ENCODE peak calls at places on chromosome 11, in ten cellular contexts. B is AG08395, D is NCI-H2029 treated with DMSO at 0.1 percent for 48 hours, F is stomach, W is transverse colon, K is kidney tubule cell, E is psoas muscle, S is BJ, C is A549, L is NCI-H748 treated with DMSO at 0.1 percent for 48 hours. Q is an unnamed sample.

GRCh38 chr11:47731466-47731865 is 16.3 kb upstream of the AGBL2 start:
- DNase-seq in E (no peak), S (no peak), C (no peak), K (no peak), D (no peak), F (no peak), L (no peak), W (no peak), B (no peak), Q (no peak)

GRCh38 chr11:134476435-134477021 is 64.5 kb upstream of the B3GAT1 start:
- DNase-seq in L (no peak), K (peak), D (no peak), F (no peak), W (no peak), E (no peak), S (no peak), C (no peak), B (no peak), Q (peak)

GRCh38 chr11:30960387-30960992 is 374.3 kb upstream of the MPPED2 start:
- DNase-seq in E (no peak), L (peak), C (peak), B (peak), K (peak), S (no peak), W (no peak), D (no peak), F (no peak), Q (no peak)

GRCh38 chr11:112666253-112666652 is 295.0 kb upstream of the NCAM1 start:
- DNase-seq in W (no peak), E (no peak), S (no peak), B (no peak), F (no peak), K (no peak), L (no peak), C (no peak), D (no peak), Q (no peak)

GRCh38 chr11:106986261-106986660 is 32.0 kb downstream of the GUCY1A2 start:
- DNase-seq in E (no peak), W (no peak), B (peak), F (no peak), S (peak), C (no peak), D (no peak), K (peak), L (no peak), Q (peak)

GRCh38 chr11:27013741-27014415 is 20.0 kb downstream of the FIBIN start:
- DNase-seq in C (no peak), E (no peak), D (no peak), F (no peak), S (no peak), L (no peak), W (no peak), K (peak), B (peak), Q (no peak)

GRCh38 chr11:76802621-76803020 is 19.5 kb downstream of the TSKU start:
- DNase-seq in F (no peak), W (no peak), S (no peak), L (no peak), K (no peak), D (no peak), B (no peak), E (no peak), C (no peak), Q (no peak)

GRCh38 chr11:44556735-44557409 is 8.6 kb upstream of the CD82 start:
- DNase-seq in F (peak), E (peak), B (peak), K (peak), D (peak), S (no peak), C (no peak), W (peak), L (no peak), Q (peak)

GRCh38 chr11:1484716-1485503 is 1.7 kb downstream of the MOB2 start:
- DNase-seq in K (peak), L (no peak), S (no peak), D (no peak), W (no peak), F (no peak), E (peak), B (no peak), C (no peak), Q (peak)

GRCh38 chr11:128052912-128053641 is 534.3 kb downstream of the ETS1 start:
- DNase-seq in C (no peak), K (peak), D (no peak), E (no peak), B (peak), L (no peak), F (no peak), W (no peak), S (peak), Q (peak)

GRCh38 chr11:126963603-126964353 is 36.8 kb downstream of the KIRREL3 start:
- DNase-seq in F (no peak), W (peak), S (no peak), K (peak), D (no peak), L (no peak), E (no peak), C (peak), B (peak), Q (peak)

GRCh38 chr11:128021304-128022006 is 565.9 kb downstream of the ETS1 start:
- DNase-seq in L (peak), W (no peak), D (no peak), E (no peak), C (no peak), F (no peak), S (no peak), K (peak), B (peak), Q (peak)

GRCh38 chr11:34266987-34267386 is 90.8 kb downstream of the ABTB2 start:
- DNase-seq in B (peak), E (no peak), S (no peak), D (no peak), W (no peak), F (no peak), L (no peak), K (no peak), C (no peak), Q (peak)

GRCh38 chr11:84381666-84382065 is 1095.5 kb upstream of the CCDC90B start:
- DNase-seq in L (no peak), B (no peak), D (no peak), W (no peak), C (no peak), F (no peak), S (no peak), E (no peak), K (no peak), Q (no peak)

GRCh38 chr11:134014502-134014901 is 54.4 kb upstream of the JAM3 start:
- DNase-seq in B (peak), L (peak), F (no peak), D (no peak), E (no peak), C (no peak), S (no peak), W (no peak), K (no peak), Q (peak)

GRCh38 chr11:121996574-121996973 is 119.4 kb downstream of the BLID start:
- DNase-seq in L (no peak), F (no peak), K (no peak), C (no peak), E (no peak), W (no peak), D (no peak), S (no peak), B (no peak), Q (no peak)

GRCh38 chr11:47551086-47551485 is 1.8 kb downstream of the CELF1 start:
- DNase-seq in W (no peak), K (peak), B (no peak), F (no peak), C (peak), S (no peak), L (no peak), E (no peak), D (no peak), Q (peak)

GRCh38 chr11:108432783-108433182 is 34.5 kb downstream of the C11orf65 start:
- DNase-seq in E (no peak), B (peak), S (peak), W (no peak), F (no peak), C (no peak), K (peak), L (no peak), D (no peak), Q (peak)

GRCh38 chr11:77747381-77747969 is 73.0 kb downstream of the RSF1 start:
- DNase-seq in C (no peak), B (peak), E (no peak), L (no peak), K (no peak), W (no peak), F (no peak), D (no peak), S (peak), Q (no peak)

GRCh38 chr11:132062031-132062430 is 691.6 kb downstream of the NTM start:
- DNase-seq in B (no peak), C (no peak), K (no peak), F (no peak), L (peak), S (no peak), W (no peak), E (no peak), D (no peak), Q (peak)

GRCh38 chr11:57324154-57324885 is 432 bp downstream of the TNKS1BP1 start:
- DNase-seq in E (peak), L (peak), S (no peak), K (peak), B (peak), D (no peak), W (peak), F (peak), C (peak), Q (peak)

GRCh38 chr11:121582296-121582695 is 129.5 kb upstream of the SORL1-AS1 start:
- DNase-seq in W (no peak), K (no peak), L (no peak), F (no peak), S (no peak), C (no peak), B (no peak), E (no peak), D (peak), Q (no peak)

GRCh38 chr11:69704508-69705245 is 855 bp upstream of the FGF19 start:
- DNase-seq in D (no peak), E (no peak), F (no peak), W (no peak), B (peak), K (no peak), L (peak), S (no peak), C (peak), Q (peak)

GRCh38 chr11:96337541-96338530 is 5.2 kb downstream of the MAML2 start:
- DNase-seq in D (no peak), S (no peak), W (no peak), F (no peak), B (no peak), C (no peak), K (no peak), E (no peak), L (no peak), Q (no peak)

GRCh38 chr11:62856333-62856910 is 17.0 kb upstream of the WDR74 start:
- DNase-seq in B (no peak), L (no peak), C (no peak), S (no peak), F (no peak), W (no peak), E (no peak), K (no peak), D (no peak), Q (no peak)

GRCh38 chr11:38791346-38791961 is 2193.4 kb upstream of the RAG2 start:
- DNase-seq in F (no peak), C (peak), D (peak), W (no peak), E (no peak), S (peak), L (peak), B (peak), K (peak), Q (peak)

GRCh38 chr11:68398870-68399865 is 61.4 kb upstream of the PPP6R3 start:
- DNase-seq in B (peak), W (peak), L (no peak), D (no peak), K (no peak), E (peak), S (peak), F (peak), C (no peak), Q (no peak)

GRCh38 chr11:72760543-72761400 is 8.6 kb upstream of the ARAP1 start:
- DNase-seq in K (peak), L (no peak), E (no peak), S (no peak), W (no peak), C (no peak), D (no peak), B (no peak), F (no peak), Q (no peak)

GRCh38 chr11:74069146-74070046 is 60.5 kb upstream of the UCP3 start:
- DNase-seq in L (no peak), K (peak), B (no peak), D (peak), W (no peak), F (peak), C (no peak), S (peak), E (no peak), Q (no peak)

GRCh38 chr11:69639843-69640242 is 1.1 kb upstream of the CCND1 start:
- DNase-seq in L (no peak), K (no peak), W (no peak), F (no peak), B (no peak), S (no peak), E (no peak), D (no peak), C (no peak), Q (no peak)